ENCODE peak calls at places on chromosomes 16 and 17, in four cellular contexts. U, I, A and F are unnamed samples.

GRCh38 chr17:72452286-72453173 is 331.7 kb downstream of the SOX9 start:
- DNase-seq in I (no peak), U (no peak), A (no peak), F (no peak)

GRCh38 chr17:34133350-34133749 is 121.7 kb upstream of the CCL2 start:
- DNase-seq in I (no peak), A (no peak), U (no peak), F (no peak)

GRCh38 chr16:56181401-56181800 is 9.9 kb upstream of the GNAO1 start:
- DNase-seq in I (no peak), A (no peak), U (no peak), F (no peak)

GRCh38 chr17:40498281-40499084 is 2.9 kb downstream of the TNS4 start:
- DNase-seq in A (no peak), I (peak; percentile 54), U (no peak), F (no peak)

GRCh38 chr17:79388556-79389295 is 222.1 kb downstream of the RBFOX3 start:
- DNase-seq in I (peak; percentile 73), U (peak; percentile 81), A (peak; percentile 88), F (peak; percentile 11)

GRCh38 chr17:5355416-5356129 is 63.9 kb downstream of the NUP88 start:
- DNase-seq in U (no peak), A (no peak), I (peak; percentile 31), F (peak; percentile 51)

GRCh38 chr16:4077083-4077714 is 39.0 kb downstream of the ADCY9 start:
- DNase-seq in A (no peak), U (no peak), I (no peak), F (peak; percentile 22)

GRCh38 chr17:32827227-32827626 is 49.7 kb downstream of the MYO1D start:
- DNase-seq in I (peak; percentile 24), U (no peak), A (no peak), F (no peak)

GRCh38 chr17:46851029-46851741 is at the start of gene WNT9B:
- DNase-seq in A (peak; percentile 83), I (peak; percentile 56), U (peak; percentile 90), F (peak; percentile 12)

GRCh38 chr17:42210046-42210445 is 15.8 kb upstream of the GHDC start:
- DNase-seq in I (peak; percentile 46), A (no peak), U (no peak), F (no peak)

GRCh38 chr17:75773808-75774470 is 8.9 kb upstream of the GALK1 start:
- DNase-seq in A (no peak), U (peak; percentile 41), I (no peak), F (no peak)

GRCh38 chr16:72884037-72884436 is 163.9 kb downstream of the ZFHX3 start:
- DNase-seq in A (no peak), U (no peak), I (peak; percentile 41), F (peak; percentile 33)

GRCh38 chr17:64109400-64109799 is 20.5 kb downstream of the ERN1 start:
- DNase-seq in U (no peak), I (no peak), A (peak; percentile 63), F (no peak)
- H3K27ac ChIP-seq in U (no peak overlapping the region), I (no peak overlapping the region), A (no peak overlapping the region), F (no peak overlapping the region)

DNA sequence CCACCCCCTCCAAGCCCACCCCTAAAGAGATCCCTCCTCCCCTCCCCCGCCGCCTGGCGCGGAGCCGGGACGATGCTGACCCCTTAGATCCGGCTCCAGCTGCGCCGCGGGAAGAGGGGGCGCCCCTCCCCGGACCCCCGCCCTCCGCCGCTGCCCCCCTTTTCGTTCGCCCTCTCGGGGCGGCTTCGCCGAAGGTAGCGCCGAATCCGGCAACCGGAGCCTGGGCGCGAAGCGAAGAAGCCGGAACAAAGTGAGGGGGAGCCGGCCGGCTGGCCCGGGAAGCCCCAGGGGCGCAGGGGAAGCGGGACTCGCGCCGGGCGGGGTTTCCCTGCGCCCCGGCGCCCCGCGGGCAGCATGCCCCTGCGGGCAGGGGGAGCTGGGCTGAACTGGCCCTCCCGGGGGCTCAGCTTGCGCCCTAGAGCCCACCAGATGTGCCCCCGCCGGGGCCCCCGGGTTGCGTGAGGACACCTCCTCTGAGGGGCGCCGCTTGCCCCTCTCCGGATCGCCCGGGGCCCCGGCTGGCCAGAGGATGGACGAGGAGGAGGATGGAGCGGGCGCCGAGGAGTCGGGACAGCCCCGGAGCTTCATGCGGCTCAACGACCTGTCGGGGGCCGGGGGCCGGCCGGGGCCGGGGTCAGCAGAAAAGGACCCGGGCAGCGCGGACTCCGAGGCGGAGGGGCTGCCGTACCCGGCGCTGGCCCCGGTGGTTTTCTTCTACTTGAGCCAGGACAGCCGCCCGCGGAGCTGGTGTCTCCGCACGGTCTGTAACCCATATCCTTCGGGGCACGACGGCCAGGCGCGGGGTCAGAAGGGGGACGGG is 626 bp downstream of the CACNA1G start:
- DNase-seq in U (peak; percentile 36), I (peak; percentile 50), A (peak; percentile 66), F (no peak)
- TF ChIP-seq EZH2 in U (no peak), I (peak; percentile 96), A (peak; percentile 72), F (peak; percentile 92)

GRCh38 chr16:68064791-68065365 is 20.3 kb upstream of the NFATC3 start:
- DNase-seq in I (peak; percentile 80), U (peak; percentile 86), A (peak; percentile 79), F (peak; percentile 71)
- H3K27ac ChIP-seq in I (peak overlapping the region; percentile 59), U (peak overlapping the region; percentile 83), A (no peak overlapping the region), F (peak overlapping the region; percentile 4)

GRCh38 chr16:560701-561412 is 663 bp downstream of the PRR35 start:
- DNase-seq in A (no peak), I (no peak), U (no peak), F (no peak)
- TF ChIP-seq EZH2 in A (peak; percentile 82), I (peak; percentile 89), U (peak; percentile 80), F (peak; percentile 98)

GRCh38 chr16:81095953-81096714 is at the start of gene GCSH:
- DNase-seq in A (peak; percentile 100), U (peak; percentile 99), I (peak; percentile 99), F (peak; percentile 98)

GRCh38 chr16:81094771-81095251 is 1.4 kb downstream of the GCSH start:
- DNase-seq in A (no peak), I (peak; percentile 52), U (no peak), F (peak; percentile 64)

GRCh38 chr16:81095653-81095952 is 592 bp downstream of the GCSH start:
- DNase-seq in U (no peak), I (no peak), A (no peak), F (peak; percentile 3)

GRCh38 chr16:81097230-81097629 is 1.0 kb upstream of the GCSH start:
- DNase-seq in A (no peak), U (no peak), I (no peak), F (no peak)

DNA sequence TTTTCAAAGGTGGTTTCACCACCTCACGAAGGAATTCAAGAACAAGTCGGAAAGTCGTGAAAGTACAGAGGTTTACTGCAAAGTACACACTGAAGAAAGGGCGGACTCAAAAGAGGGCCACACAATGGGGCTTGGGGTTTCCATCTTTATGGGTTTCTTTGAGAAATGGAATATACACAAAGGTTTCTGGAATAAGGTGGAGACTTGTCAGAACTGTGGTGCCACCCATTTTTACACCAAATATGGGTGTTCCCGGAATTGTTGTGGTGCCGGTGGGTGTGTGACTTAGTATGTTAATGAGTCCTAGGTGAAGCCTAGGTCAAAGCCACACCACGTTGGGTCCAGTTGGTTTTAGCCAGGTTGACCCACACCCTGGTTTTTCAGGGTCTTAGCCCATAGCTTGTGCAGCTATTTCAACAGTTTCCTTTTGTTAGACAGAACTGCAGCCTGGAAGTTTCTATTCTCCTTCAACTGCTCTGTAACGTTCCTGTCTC is 567 bp upstream of the GCSH start:
- DNase-seq in U (no peak), I (no peak), A (no peak), F (no peak)
- H3K27ac ChIP-seq in U (peak overlapping the region; percentile 75), I (peak overlapping the region; percentile 19), A (no peak overlapping the region), F (no peak overlapping the region)

GRCh38 chr16:11667824-11668589 is at the start of gene SNN:
- DNase-seq in U (peak; percentile 96), A (peak; percentile 96), I (peak; percentile 93), F (peak; percentile 78)

GRCh38 chr16:11668590-11669379 is 530 bp downstream of the SNN start:
- DNase-seq in U (peak; percentile 51), I (peak; percentile 44), A (peak; percentile 86), F (no peak)

GRCh38 chr16:11670171-11671131 is 2.2 kb downstream of the SNN start:
- DNase-seq in A (no peak), I (peak; percentile 29), U (no peak), F (no peak)

GRCh38 chr16:11671271-11671670 is 3.0 kb downstream of the SNN start:
- DNase-seq in I (no peak), U (no peak), A (no peak), F (no peak)

GRCh38 chr16:11669380-11670146 is 1.3 kb downstream of the SNN start:
- DNase-seq in I (peak; percentile 64), U (no peak), A (no peak), F (no peak)
- TF ChIP-seq EZH2 in I (no peak), U (no peak), A (no peak), F (no peak)